ENCODE peak calls at places on chromosomes 6 and 20, in four cellular contexts. U, R, A and L are unnamed samples.
A peak's percentile ranks its signal among the peaks of the same experiment; 100 is the strongest.

GRCh38 chr6:90285611-90286381 is 10.8 kb downstream of the BACH2 start:
- DNase-seq in U (peak; percentile 92), R (peak; percentile 17), A (no peak), L (peak; percentile 89)

GRCh38 chr6:105882071-105882803 is 203.9 kb upstream of the PRDM1 start:
- DNase-seq in U (no peak), R (no peak), A (no peak), L (no peak)

GRCh38 chr6:5665667-5666066 is 341.1 kb downstream of the NRN1 start:
- DNase-seq in U (no peak), R (no peak), A (no peak), L (no peak)

GRCh38 chr6:169784941-169785340 is 33.5 kb downstream of the ERMARD start:
- DNase-seq in U (no peak), R (no peak), A (no peak), L (no peak)

GRCh38 chr6:114281496-114281895 is 61.3 kb downstream of the HS3ST5 start:
- DNase-seq in U (no peak), R (no peak), A (no peak), L (no peak)

GRCh38 chr6:63764318-63764916 is 128.8 kb downstream of the PHF3 start:
- DNase-seq in U (no peak), R (no peak), A (no peak), L (no peak)

GRCh38 chr6:100420711-100421110 is 44.0 kb downstream of the SIM1 start:
- DNase-seq in U (no peak), R (no peak), A (no peak), L (no peak)

GRCh38 chr20:60137657-60138245 is 179.5 kb downstream of the CDH26 start:
- DNase-seq in U (peak; percentile 28), R (peak; percentile 62), A (no peak), L (no peak)

GRCh38 chr20:3483784-3484183 is 13.0 kb downstream of the ATRN start:
- DNase-seq in U (no peak), R (no peak), A (no peak), L (no peak)

GRCh38 chr20:41769650-41770049 is 151.5 kb upstream of the CHD6 start:
- DNase-seq in U (no peak), R (no peak), A (no peak), L (no peak)

GRCh38 chr6:27250955-27251671 is 3.6 kb downstream of the PRSS16 start:
- DNase-seq in U (peak; percentile 88), R (no peak), A (peak; percentile 90), L (peak; percentile 57)

GRCh38 chr20:59925894-59926293 is 7.5 kb downstream of the SYCP2 start:
- DNase-seq in U (peak; percentile 25), R (no peak), A (no peak), L (no peak)

GRCh38 chr6:158567152-158567551 is 7.3 kb downstream of the TMEM181 start:
- DNase-seq in U (no peak), R (no peak), A (no peak), L (no peak)

GRCh38 chr6:84428300-84428907 is 201.0 kb upstream of the CEP162 start:
- DNase-seq in U (peak; percentile 24), R (no peak), A (peak; percentile 43), L (peak; percentile 67)

GRCh38 chr6:13695217-13695616 is 16.4 kb downstream of the RANBP9 start:
- DNase-seq in U (no peak), R (no peak), A (no peak), L (no peak)

GRCh38 chr6:150894935-150895686 is 29.6 kb downstream of the MTHFD1L start:
- DNase-seq in U (peak; percentile 50), R (no peak), A (no peak), L (no peak)

GRCh38 chr20:41889871-41890224 is 271.7 kb upstream of the CHD6 start:
- DNase-seq in U (peak; percentile 37), R (no peak), A (no peak), L (no peak)

GRCh38 chr6:4460595-4461475 is 315.4 kb upstream of the CDYL start:
- DNase-seq in U (no peak), R (no peak), A (no peak), L (peak; percentile 80)

GRCh38 chr6:135633573-135633972 is 136.0 kb upstream of the AHI1 start:
- DNase-seq in U (no peak), R (no peak), A (no peak), L (no peak)

GRCh38 chr6:85458184-85458583 is 8.3 kb downstream of the NT5E start:
- DNase-seq in U (no peak), R (no peak), A (no peak), L (no peak)

GRCh38 chr6:41529049-41529448 is 17.1 kb upstream of the FOXP4 start:
- DNase-seq in U (no peak), R (no peak), A (no peak), L (no peak)

GRCh38 chr6:52326540-52327364 is 35.2 kb upstream of the PAQR8 start:
- DNase-seq in U (no peak), R (no peak), A (no peak), L (no peak)

GRCh38 chr6:167855825-167856425 is 29.2 kb downstream of the AFDN start:
- DNase-seq in U (peak; percentile 95), R (no peak), A (no peak), L (peak; percentile 71)

GRCh38 chr6:30378290-30378937 is 33.5 kb downstream of the RPP21 start:
- DNase-seq in U (peak; percentile 28), R (no peak), A (no peak), L (no peak)

GRCh38 chr6:5270093-5270680 is 8.9 kb downstream of the FARS2 start:
- DNase-seq in U (no peak), R (no peak), A (no peak), L (no peak)

GRCh38 chr6:35086282-35086632 is 54.9 kb downstream of the TCP11 start:
- DNase-seq in U (no peak), R (no peak), A (no peak), L (no peak)

GRCh38 chr6:104711371-104711770 is 148.3 kb downstream of the HACE1 start:
- DNase-seq in U (peak; percentile 46), R (peak; percentile 16), A (no peak), L (peak; percentile 33)

GRCh38 chr20:41309817-41310216 is 7.7 kb downstream of the ZHX3 start:
- DNase-seq in U (peak; percentile 90), R (no peak), A (no peak), L (peak; percentile 59)

GRCh38 chr20:48489046-48489463 is 338.7 kb downstream of the PREX1 start:
- DNase-seq in U (no peak), R (no peak), A (no peak), L (no peak)

GRCh38 chr6:7542878-7543394 is 1.5 kb downstream of the DSP start:
- DNase-seq in U (peak; percentile 88), R (peak; percentile 24), A (peak; percentile 60), L (peak; percentile 90)

GRCh38 chr6:136920216-136920857 is 1.8 kb upstream of the SLC35D3 start:
- DNase-seq in U (no peak), R (no peak), A (no peak), L (no peak)

GRCh38 chr6:16031278-16031981 is 97.5 kb upstream of the MYLIP start:
- DNase-seq in U (no peak), R (no peak), A (no peak), L (no peak)

GRCh38 chr20:47691632-47692031 is 93.6 kb downstream of the SULF2 start:
- DNase-seq in U (peak; percentile 46), R (no peak), A (no peak), L (no peak)